ENCODE peak calls at places on chromosome 7, in eight cellular contexts. F is AG04450, Z is HCT116, I is glutamatergic neuron, J is fibroblast of pulmonary artery, P is Panc1, K is adrenal gland, E is esophagus squamous epithelium. S is an unnamed sample.

GRCh38 chr7:133853706-133854276 is 273.3 kb upstream of the LRGUK start:
- DNase-seq in F (peak), Z (peak), I (no peak), J (peak), P (peak), K (no peak), E (no peak), S (no peak)

GRCh38 chr7:159306012-159306411 is 161.3 kb upstream of the VIPR2 start:
- DNase-seq in F (no peak), Z (no peak), I (no peak), J (no peak), P (no peak), K (no peak), E (no peak), S (no peak)

GRCh38 chr7:142960955-142961512 is 1.1 kb downstream of the KEL start:
- DNase-seq in F (no peak), Z (peak), I (no peak), J (no peak), P (no peak), K (no peak), E (no peak), S (no peak)

GRCh38 chr7:159014297-159015062 is 130.2 kb downstream of the VIPR2 start:
- DNase-seq in F (no peak), Z (no peak), I (peak), J (no peak), P (no peak), K (no peak), E (no peak), S (peak)

GRCh38 chr7:107700570-107700969 is 39.9 kb downstream of the SLC26A4 start:
- DNase-seq in F (no peak), Z (no peak), I (no peak), J (no peak), P (no peak), K (no peak), E (no peak), S (no peak)

GRCh38 chr7:106610996-106611886 is 49.7 kb downstream of the CCDC71L start:
- DNase-seq in F (no peak), Z (no peak), I (no peak), J (peak), P (no peak), K (no peak), E (no peak), S (no peak)

GRCh38 chr7:142753366-142753765 is 4.1 kb downstream of the PRSS1 start:
- DNase-seq in F (no peak), Z (no peak), I (no peak), J (no peak), P (no peak), K (no peak), E (no peak), S (no peak)

GRCh38 chr7:2527505-2528464 is 8.2 kb downstream of the LFNG start:
- DNase-seq in F (no peak), Z (no peak), I (peak), J (peak), P (no peak), K (no peak), E (no peak), S (no peak)

GRCh38 chr7:28483112-28483511 is 70.8 kb downstream of the CREB5 start:
- DNase-seq in F (no peak), Z (no peak), I (no peak), J (peak), P (no peak), K (no peak), E (no peak), S (no peak)

GRCh38 chr7:106281127-106281526 is 3.7 kb downstream of the NAMPT start:
- DNase-seq in F (no peak), Z (no peak), I (no peak), J (no peak), P (no peak), K (no peak), E (no peak), S (no peak)

GRCh38 chr7:69624842-69625637 is 26.8 kb downstream of the AUTS2 start:
- DNase-seq in F (no peak), Z (no peak), I (no peak), J (no peak), P (no peak), K (no peak), E (no peak), S (no peak)

GRCh38 chr7:133528796-133529195 is 275.9 kb downstream of the EXOC4 start:
- DNase-seq in F (no peak), Z (no peak), I (no peak), J (no peak), P (no peak), K (no peak), E (no peak), S (no peak)

GRCh38 chr7:47581821-47582747 is at the start of gene TNS3:
- DNase-seq in F (no peak), Z (no peak), I (peak), J (peak), P (no peak), K (peak), E (no peak), S (peak)

GRCh38 chr7:155834486-155835048 is 22.3 kb upstream of the SHH start:
- DNase-seq in F (no peak), Z (no peak), I (no peak), J (no peak), P (no peak), K (no peak), E (no peak), S (peak)

GRCh38 chr7:120395526-120396019 is 122.6 kb downstream of the KCND2 start:
- DNase-seq in F (no peak), Z (no peak), I (no peak), J (no peak), P (no peak), K (no peak), E (no peak), S (no peak)

GRCh38 chr7:94394399-94395140 is at the start of gene COL1A2:
- DNase-seq in F (peak), Z (no peak), I (peak), J (peak), P (no peak), K (peak), E (peak), S (peak)

GRCh38 chr7:22885824-22886255 is 63.2 kb upstream of the TOMM7 start:
- DNase-seq in F (no peak), Z (no peak), I (peak), J (no peak), P (no peak), K (no peak), E (no peak), S (no peak)

GRCh38 chr7:112997831-112998230 is 88.8 kb downstream of the GPR85 start:
- DNase-seq in F (no peak), Z (no peak), I (no peak), J (no peak), P (no peak), K (no peak), E (no peak), S (no peak)

GRCh38 chr7:126700807-126701604 is 551.7 kb downstream of the GRM8 start:
- DNase-seq in F (peak), Z (peak), I (peak), J (peak), P (peak), K (no peak), E (no peak), S (no peak)

GRCh38 chr7:33774762-33775523 is 130.4 kb upstream of the BMPER start:
- DNase-seq in F (peak), Z (no peak), I (no peak), J (peak), P (no peak), K (no peak), E (no peak), S (no peak)

GRCh38 chr7:121741896-121742295 is 131.1 kb upstream of the PTPRZ1 start:
- DNase-seq in F (no peak), Z (no peak), I (no peak), J (peak), P (no peak), K (no peak), E (no peak), S (no peak)

GRCh38 chr7:32588657-32589056 is 93.4 kb downstream of the AVL9 start:
- DNase-seq in F (no peak), Z (no peak), I (no peak), J (peak), P (no peak), K (no peak), E (no peak), S (no peak)

GRCh38 chr7:128453836-128454804 is 1.6 kb upstream of the HILPDA start:
- DNase-seq in F (peak), Z (no peak), I (peak), J (peak), P (no peak), K (peak), E (peak), S (peak)

GRCh38 chr7:101953248-101953819 is 135.9 kb downstream of the CUX1 start:
- DNase-seq in F (peak), Z (peak), I (no peak), J (peak), P (no peak), K (no peak), E (no peak), S (no peak)

GRCh38 chr7:33799766-33800165 is 105.6 kb upstream of the BMPER start:
- DNase-seq in F (no peak), Z (no peak), I (no peak), J (no peak), P (no peak), K (no peak), E (no peak), S (no peak)

GRCh38 chr7:115924398-115924797 is 106.2 kb downstream of the TFEC start:
- DNase-seq in F (no peak), Z (no peak), I (no peak), J (no peak), P (no peak), K (no peak), E (no peak), S (no peak)

GRCh38 chr7:108003591-108003935 is 602 bp upstream of the LAMB1 start:
- DNase-seq in F (no peak), Z (no peak), I (no peak), J (no peak), P (no peak), K (no peak), E (no peak), S (no peak)

GRCh38 chr7:54109501-54109900 is 432.7 kb upstream of the VSTM2A start:
- DNase-seq in F (no peak), Z (no peak), I (no peak), J (no peak), P (no peak), K (no peak), E (no peak), S (no peak)

GRCh38 chr7:30835396-30835915 is 64.2 kb downstream of the MINDY4 start:
- DNase-seq in F (no peak), Z (no peak), I (no peak), J (no peak), P (no peak), K (no peak), E (no peak), S (no peak)

GRCh38 chr7:155122831-155123230 is 52.7 kb downstream of the HTR5A start:
- DNase-seq in F (no peak), Z (no peak), I (no peak), J (no peak), P (no peak), K (no peak), E (no peak), S (no peak)

DNA sequence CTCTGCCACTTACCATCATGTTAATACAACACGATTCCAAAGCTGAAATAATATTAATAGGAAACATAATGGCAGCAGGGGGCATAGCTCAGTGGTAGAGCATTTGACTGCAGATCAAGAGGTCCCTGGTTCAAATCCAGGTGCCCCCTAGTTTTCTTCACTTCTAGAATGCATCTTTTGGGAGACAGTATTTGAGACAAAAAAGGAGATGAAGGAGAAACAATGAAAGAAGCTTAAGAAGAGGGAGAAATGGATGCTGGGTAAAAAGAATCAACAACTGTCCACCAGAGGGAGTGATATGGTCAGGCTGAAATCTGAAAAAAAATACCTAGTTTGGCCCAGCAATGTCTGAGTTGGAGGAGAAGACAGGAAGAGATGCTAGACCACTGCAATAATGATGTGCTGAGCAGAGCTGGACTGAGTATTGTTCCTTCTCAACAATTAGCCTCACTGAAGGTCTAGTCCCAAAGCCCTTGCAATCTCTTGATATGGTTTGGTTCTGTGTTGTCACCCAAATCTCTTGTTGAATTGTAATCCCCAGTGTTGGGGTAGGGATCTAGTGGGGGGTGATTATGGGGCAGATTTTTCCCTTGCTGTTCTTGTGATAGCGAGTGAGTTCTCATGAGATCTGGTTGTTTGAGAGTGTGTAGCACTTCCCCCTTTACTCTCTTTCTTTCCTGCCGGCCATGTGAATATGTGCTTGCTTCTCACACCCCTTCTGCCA is 48.3 kb downstream of the ZNF783 start:
- DNase-seq in F (peak), Z (peak), I (no peak), J (peak), P (peak), K (no peak), E (no peak), S (no peak)
- TF ChIP-seq CTCF in F (peak), Z (peak), I (peak), J (peak), P (peak), K (peak), E (peak), S (peak)

GRCh38 chr7:80661729-80662128 is 23.3 kb downstream of the CD36 start:
- DNase-seq in F (no peak), Z (no peak), I (no peak), J (peak), P (no peak), K (no peak), E (no peak), S (no peak)
- TF ChIP-seq CTCF in F (peak), Z (no peak), I (peak), J (peak), P (peak), K (no peak), E (no peak), S (peak)

DNA sequence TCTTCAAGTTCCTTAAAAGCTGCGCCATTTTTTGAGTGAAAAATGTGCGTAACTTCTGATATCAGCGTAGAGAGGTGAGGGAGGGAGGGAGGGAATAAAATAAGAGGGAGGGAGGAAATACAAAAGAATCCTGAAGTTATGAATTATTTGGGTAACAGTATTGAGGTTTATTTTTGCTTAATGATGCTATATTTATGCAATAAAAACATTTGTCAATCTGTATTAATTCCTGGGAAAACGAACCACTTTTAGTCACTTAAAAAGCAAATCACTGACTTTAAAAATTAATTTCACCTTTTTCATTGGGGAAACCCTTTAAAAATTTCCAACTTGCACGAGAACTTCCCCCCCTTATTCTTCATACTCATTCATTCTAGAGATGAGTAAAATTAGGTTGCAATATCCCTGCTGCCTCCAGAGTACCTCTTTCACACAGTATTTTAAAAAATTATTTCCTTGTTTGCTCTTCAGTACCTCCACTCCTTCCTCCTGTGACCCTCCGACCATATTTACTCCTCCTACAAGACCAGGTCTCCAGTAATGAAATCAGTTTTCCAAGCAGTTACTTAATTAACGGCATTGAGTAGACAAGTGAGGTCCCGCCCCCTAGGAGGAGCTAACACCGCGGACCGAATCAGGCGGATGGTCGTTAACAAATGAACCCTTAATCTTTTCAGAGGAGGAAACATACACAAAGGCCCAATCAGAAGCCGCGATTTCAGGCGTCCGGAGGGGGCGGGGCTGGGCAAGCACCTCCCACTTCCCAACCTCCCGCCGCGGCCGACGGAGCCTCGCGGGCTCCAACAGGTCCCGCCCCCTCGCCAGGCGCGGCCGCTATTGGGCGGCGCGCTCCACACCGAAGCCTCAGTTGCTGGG is 521 bp upstream of the TRIM24 start:
- DNase-seq in F (peak), Z (peak), I (peak), J (peak), P (peak), K (no peak), E (peak), S (peak)
- TF ChIP-seq CTCF in F (peak), Z (no peak), I (peak), J (peak), P (no peak), K (peak), E (peak), S (peak)

GRCh38 chr7:42272793-42273665 is 36.0 kb upstream of the GLI3 start:
- DNase-seq in F (no peak), Z (no peak), I (no peak), J (peak), P (no peak), K (no peak), E (no peak), S (no peak)
- TF ChIP-seq CTCF in F (peak), Z (no peak), I (no peak), J (peak), P (peak), K (peak), E (peak), S (peak)

GRCh38 chr7:1152492-1152891 is 7.5 kb downstream of the ZFAND2A start:
- DNase-seq in F (no peak), Z (no peak), I (no peak), J (no peak), P (no peak), K (no peak), E (no peak), S (no peak)
- TF ChIP-seq CTCF in F (no peak), Z (no peak), I (no peak), J (no peak), P (no peak), K (no peak), E (no peak), S (no peak)

GRCh38 chr7:99576251-99576650 is 17.8 kb downstream of the ZNF655 start:
- DNase-seq in F (no peak), Z (no peak), I (no peak), J (no peak), P (no peak), K (no peak), E (no peak), S (no peak)

GRCh38 chr7:99579281-99579955 is 18.6 kb upstream of the TMEM225B start:
- DNase-seq in F (no peak), Z (no peak), I (no peak), J (no peak), P (no peak), K (no peak), E (no peak), S (no peak)

GRCh38 chr7:99579956-99580777 is 17.9 kb upstream of the TMEM225B start:
- DNase-seq in F (no peak), Z (no peak), I (peak), J (peak), P (no peak), K (peak), E (no peak), S (peak)
- TF ChIP-seq CTCF in F (peak), Z (no peak), I (peak), J (peak), P (peak), K (peak), E (peak), S (peak)

GRCh38 chr7:130793855-130794618 is 60.0 kb upstream of the KLF14 start:
- DNase-seq in F (no peak), Z (peak), I (no peak), J (peak), P (no peak), K (no peak), E (no peak), S (no peak)
- TF ChIP-seq CTCF in F (peak), Z (peak), I (no peak), J (peak), P (peak), K (no peak), E (no peak), S (no peak)

GRCh38 chr7:83936056-83936703 is 258.4 kb downstream of the SEMA3A start:
- DNase-seq in F (peak), Z (peak), I (peak), J (peak), P (peak), K (peak), E (no peak), S (no peak)
- TF ChIP-seq CTCF in F (peak), Z (peak), I (peak), J (peak), P (peak), K (peak), E (peak), S (peak)

DNA sequence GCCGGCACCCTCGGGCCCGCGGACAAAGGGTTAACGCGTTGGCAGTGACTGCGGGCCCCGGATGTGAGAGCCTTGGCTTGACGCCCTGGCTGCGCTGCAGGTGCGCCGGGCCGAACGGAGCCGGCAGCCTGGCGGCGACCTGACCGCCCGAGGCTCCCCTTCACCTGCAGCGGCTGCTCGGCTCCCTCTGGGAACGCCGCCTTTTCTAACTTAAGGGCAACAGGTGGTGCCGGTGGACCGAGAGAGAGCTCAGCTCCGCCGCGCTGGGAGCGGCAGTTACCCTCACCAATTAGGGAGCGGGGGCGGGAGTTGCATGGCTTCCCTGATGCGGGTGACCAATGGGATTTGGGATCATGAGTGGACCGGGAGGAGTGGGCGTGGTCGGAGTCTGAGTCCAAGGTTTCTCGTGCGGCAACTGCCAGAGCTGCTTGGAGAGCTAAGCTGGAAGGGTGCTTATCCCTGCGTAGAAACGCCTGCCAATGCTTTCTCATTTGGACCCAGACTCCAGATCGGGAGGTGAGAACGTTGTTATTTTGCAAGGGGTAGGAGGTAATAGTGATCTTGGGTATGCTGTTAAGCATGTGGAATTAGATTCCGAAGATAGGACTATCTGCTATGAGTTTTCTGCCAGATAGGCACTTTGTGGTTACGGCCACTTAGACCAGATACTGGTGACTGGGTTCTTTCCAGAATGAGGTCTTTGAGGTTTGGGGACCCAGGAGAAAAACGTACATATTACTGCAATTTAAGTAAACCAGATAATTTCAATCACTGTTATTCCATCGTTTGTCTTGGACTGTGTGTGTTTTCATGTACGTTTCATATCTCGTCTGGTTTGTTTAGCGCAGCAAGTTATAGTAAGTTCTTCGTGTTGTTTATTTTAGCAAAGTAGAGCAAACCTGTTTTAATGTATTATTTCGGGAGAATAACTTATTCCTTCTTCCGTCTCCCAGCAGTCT is at the start of gene ARL4A:
- DNase-seq in F (peak), Z (peak), I (peak), J (peak), P (peak), K (peak), E (peak), S (peak)
- TF ChIP-seq CTCF in F (peak), Z (peak), I (no peak), J (peak), P (no peak), K (no peak), E (no peak), S (peak)

DNA sequence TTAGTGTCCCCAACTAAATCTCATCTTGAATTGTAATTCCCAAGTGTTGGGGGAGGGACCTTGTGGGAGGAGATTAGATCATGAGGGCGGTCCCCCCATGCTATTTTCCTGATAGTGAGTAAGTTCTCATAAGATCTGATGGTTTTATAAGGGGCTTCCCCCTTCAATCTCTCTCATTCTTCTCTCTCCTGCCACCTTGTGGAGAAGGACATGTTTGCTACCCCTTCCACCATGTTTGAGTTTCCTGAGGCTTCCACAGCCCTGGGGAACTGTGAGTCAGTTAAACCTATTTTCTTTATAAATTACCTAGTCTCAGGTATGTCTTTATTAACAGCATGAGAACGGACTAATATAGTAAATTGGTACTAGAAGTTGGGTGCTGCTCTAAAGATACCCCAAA is 365.6 kb downstream of the ANKRD7 start:
- DNase-seq in F (no peak), Z (peak), I (peak), J (peak), P (no peak), K (no peak), E (no peak), S (no peak)
- TF ChIP-seq CTCF in F (peak), Z (peak), I (peak), J (peak), P (peak), K (peak), E (no peak), S (peak)

S was measured in upper lobe of right lung.